ENCODE peak calls at places on chromosome 20, in six cellular contexts. One of them, this sample, is unnamed.

GRCh38 chr20:25049261-25050060 is 8.5 kb downstream of the ACSS1 start:
- DNase-seq in mesendoderm: no peak
- DNase-seq in IMR-90: no peak
- DNase-seq in trophoblast cell: peak
- DNase-seq in H1: no peak
- DNase-seq in mesenchymal stem cell: no peak
- DNase-seq in this sample: no peak

GRCh38 chr20:63351811-63352591 is 9.1 kb downstream of the CHRNA4 start:
- DNase-seq in mesendoderm: peak
- DNase-seq in IMR-90: no peak
- DNase-seq in trophoblast cell: no peak
- DNase-seq in H1: peak
- DNase-seq in mesenchymal stem cell: no peak
- DNase-seq in this sample: no peak

GRCh38 chr20:59002388-59002787 is 4.7 kb downstream of the CTSZ start:
- DNase-seq in mesendoderm: no peak
- DNase-seq in IMR-90: no peak
- DNase-seq in trophoblast cell: no peak
- DNase-seq in H1: no peak
- DNase-seq in mesenchymal stem cell: no peak
- DNase-seq in this sample: no peak

GRCh38 chr20:25297141-25297905 is 49.4 kb downstream of the PYGB start:
- DNase-seq in mesendoderm: no peak
- DNase-seq in IMR-90: no peak
- DNase-seq in trophoblast cell: no peak
- DNase-seq in H1: no peak
- DNase-seq in mesenchymal stem cell: no peak
- DNase-seq in this sample: no peak

GRCh38 chr20:59074456-59074855 is 31.9 kb upstream of the PRELID3B start:
- DNase-seq in mesendoderm: no peak
- DNase-seq in IMR-90: peak
- DNase-seq in trophoblast cell: no peak
- DNase-seq in H1: no peak
- DNase-seq in mesenchymal stem cell: no peak
- DNase-seq in this sample: no peak

GRCh38 chr20:34574426-34574825 is 15.9 kb downstream of the MAP1LC3A start:
- DNase-seq in mesendoderm: no peak
- DNase-seq in IMR-90: no peak
- DNase-seq in trophoblast cell: no peak
- DNase-seq in H1: no peak
- DNase-seq in mesenchymal stem cell: no peak
- DNase-seq in this sample: no peak

GRCh38 chr20:22684763-22685443 is 100.5 kb upstream of the FOXA2 start:
- DNase-seq in mesendoderm: no peak
- DNase-seq in IMR-90: no peak
- DNase-seq in trophoblast cell: no peak
- DNase-seq in H1: no peak
- DNase-seq in mesenchymal stem cell: no peak
- DNase-seq in this sample: no peak

GRCh38 chr20:2421247-2421646 is 40.5 kb downstream of the TGM6 start:
- DNase-seq in mesendoderm: no peak
- DNase-seq in IMR-90: no peak
- DNase-seq in trophoblast cell: no peak
- DNase-seq in H1: no peak
- DNase-seq in mesenchymal stem cell: no peak
- DNase-seq in this sample: no peak

GRCh38 chr20:32445539-32446273 is 87.6 kb downstream of the ASXL1 start:
- DNase-seq in mesendoderm: peak
- DNase-seq in IMR-90: no peak
- DNase-seq in trophoblast cell: no peak
- DNase-seq in H1: no peak
- DNase-seq in mesenchymal stem cell: no peak
- DNase-seq in this sample: no peak

GRCh38 chr20:3929713-3930060 is 40.5 kb downstream of the PANK2 start:
- DNase-seq in mesendoderm: no peak
- DNase-seq in IMR-90: no peak
- DNase-seq in trophoblast cell: no peak
- DNase-seq in H1: no peak
- DNase-seq in mesenchymal stem cell: no peak
- DNase-seq in this sample: no peak

GRCh38 chr20:34676642-34677373 is at the start of gene PIGU:
- DNase-seq in mesendoderm: peak
- DNase-seq in IMR-90: peak
- DNase-seq in trophoblast cell: peak
- DNase-seq in H1: peak
- DNase-seq in mesenchymal stem cell: peak
- DNase-seq in this sample: peak

GRCh38 chr20:47451602-47451904 is 50.1 kb upstream of the NCOA3 start:
- DNase-seq in mesendoderm: no peak
- DNase-seq in IMR-90: no peak
- DNase-seq in trophoblast cell: no peak
- DNase-seq in H1: no peak
- DNase-seq in mesenchymal stem cell: no peak
- DNase-seq in this sample: no peak
- H3K4me3 ChIP-seq in mesendoderm: no peak
- H3K4me3 ChIP-seq in IMR-90: no peak
- H3K4me3 ChIP-seq in trophoblast cell: no peak
- H3K4me3 ChIP-seq in H1: no peak
- H3K4me3 ChIP-seq in mesenchymal stem cell: no peak
- H3K4me3 ChIP-seq in this sample: no peak

GRCh38 chr20:19827818-19828217 is 69.8 kb downstream of the RIN2 start:
- DNase-seq in mesendoderm: no peak
- DNase-seq in IMR-90: no peak
- DNase-seq in trophoblast cell: no peak
- DNase-seq in H1: no peak
- DNase-seq in mesenchymal stem cell: no peak
- DNase-seq in this sample: no peak

GRCh38 chr20:19823971-19824370 is 65.9 kb downstream of the RIN2 start:
- DNase-seq in mesendoderm: no peak
- DNase-seq in IMR-90: no peak
- DNase-seq in trophoblast cell: no peak
- DNase-seq in H1: no peak
- DNase-seq in mesenchymal stem cell: no peak
- DNase-seq in this sample: no peak

GRCh38 chr20:19826179-19826914 is 68.3 kb downstream of the RIN2 start:
- DNase-seq in mesendoderm: no peak
- DNase-seq in IMR-90: no peak
- DNase-seq in trophoblast cell: no peak
- DNase-seq in H1: no peak
- DNase-seq in mesenchymal stem cell: no peak
- DNase-seq in this sample: no peak

GRCh38 chr20:19823216-19823615 is 65.2 kb downstream of the RIN2 start:
- DNase-seq in mesendoderm: no peak
- DNase-seq in IMR-90: peak
- DNase-seq in trophoblast cell: no peak
- DNase-seq in H1: no peak
- DNase-seq in mesenchymal stem cell: no peak
- DNase-seq in this sample: no peak

DNA sequence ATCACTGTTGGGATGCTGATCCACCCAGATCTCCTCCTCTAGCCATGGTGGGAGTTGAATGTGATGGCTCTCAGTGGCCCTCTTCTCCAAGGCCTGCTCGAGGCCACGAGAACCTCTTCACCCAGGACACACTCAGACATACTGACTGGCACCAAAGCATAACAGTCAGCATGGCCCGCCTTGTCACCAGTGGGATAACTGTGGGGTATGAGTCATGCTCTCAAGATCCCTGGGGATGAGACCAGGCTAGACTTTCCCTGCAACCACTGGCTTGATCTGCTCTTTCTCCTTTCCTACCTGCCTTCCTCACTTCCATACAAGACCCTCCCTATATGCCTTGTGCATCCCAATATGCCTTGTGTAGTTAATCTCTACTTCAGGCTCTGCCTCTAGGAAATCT is 66.8 kb downstream of the RIN2 start:
- DNase-seq in mesendoderm: no peak
- DNase-seq in IMR-90: peak
- DNase-seq in trophoblast cell: no peak
- DNase-seq in H1: no peak
- DNase-seq in mesenchymal stem cell: peak
- DNase-seq in this sample: no peak
- H2AK5ac ChIP-seq in mesendoderm: no peak
- H2AK5ac ChIP-seq in IMR-90: peak
- H2AK5ac ChIP-seq in trophoblast cell: no peak
- H2AK5ac ChIP-seq in H1: no peak
- H2AK5ac ChIP-seq in mesenchymal stem cell: peak
- H2AK5ac ChIP-seq in this sample: no peak

DNA sequence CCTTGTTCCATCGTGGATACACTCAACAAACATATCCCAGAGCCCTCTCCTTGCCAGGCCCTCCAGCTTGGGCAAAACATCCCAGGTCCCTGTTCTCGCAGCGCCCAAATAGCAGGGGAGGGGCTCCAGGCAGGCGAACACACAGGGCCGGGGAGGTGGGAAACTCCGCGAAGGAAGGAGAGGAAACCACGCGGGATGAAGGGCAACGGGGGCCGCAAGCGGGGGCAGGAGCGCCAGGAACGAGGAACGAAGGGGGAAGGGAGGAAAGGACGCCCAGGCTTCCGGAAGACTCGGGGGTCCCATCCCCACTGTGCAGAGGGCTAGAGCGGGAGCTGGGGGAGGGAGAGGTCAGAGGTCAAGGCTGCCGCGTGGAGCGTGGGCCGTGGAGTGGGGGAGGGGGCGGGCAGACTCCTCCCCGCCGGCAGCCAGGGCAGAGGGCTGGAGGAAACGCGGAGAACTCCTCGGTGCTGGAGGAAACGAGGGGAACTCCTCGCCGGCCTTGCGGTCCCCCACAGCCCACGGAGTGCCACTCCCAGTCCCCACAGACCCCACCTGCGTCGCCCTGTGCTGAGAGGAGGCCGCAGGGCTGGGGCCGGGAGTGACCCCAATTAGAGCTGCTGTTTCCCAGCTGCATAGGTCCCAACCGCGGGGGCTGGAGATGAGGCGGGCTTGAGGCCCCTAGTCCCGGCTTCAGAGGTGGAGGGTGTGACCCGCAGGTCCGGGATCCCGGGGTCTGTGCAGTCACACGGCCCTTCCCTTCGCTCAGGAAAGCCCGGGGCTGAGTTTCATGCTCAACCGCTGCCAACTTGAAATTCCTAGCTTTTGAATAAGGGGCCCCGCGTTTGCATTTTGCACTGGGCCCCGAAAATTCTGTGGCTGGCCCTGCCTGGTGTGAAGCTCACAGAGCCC is 1.2 kb upstream of the RBM38 start:
- DNase-seq in mesendoderm: peak
- DNase-seq in IMR-90: no peak
- DNase-seq in trophoblast cell: no peak
- DNase-seq in H1: peak
- DNase-seq in mesenchymal stem cell: no peak
- DNase-seq in this sample: peak
- H3K4me3 ChIP-seq in mesendoderm: no peak
- H3K4me3 ChIP-seq in IMR-90: no peak
- H3K4me3 ChIP-seq in trophoblast cell: peak
- H3K4me3 ChIP-seq in H1: peak
- H3K4me3 ChIP-seq in mesenchymal stem cell: no peak
- H3K4me3 ChIP-seq in this sample: peak

GRCh38 chr20:44522841-44523240 is 971 bp upstream of the SERINC3 start:
- DNase-seq in mesendoderm: peak
- DNase-seq in IMR-90: no peak
- DNase-seq in trophoblast cell: no peak
- DNase-seq in H1: no peak
- DNase-seq in mesenchymal stem cell: no peak
- DNase-seq in this sample: no peak

GRCh38 chr20:44526129-44526528 is 4.3 kb upstream of the SERINC3 start:
- DNase-seq in mesendoderm: peak
- DNase-seq in IMR-90: peak
- DNase-seq in trophoblast cell: peak
- DNase-seq in H1: no peak
- DNase-seq in mesenchymal stem cell: no peak
- DNase-seq in this sample: no peak

GRCh38 chr20:44521484-44522481 is at the start of gene SERINC3:
- DNase-seq in mesendoderm: peak
- DNase-seq in IMR-90: peak
- DNase-seq in trophoblast cell: peak
- DNase-seq in H1: peak
- DNase-seq in mesenchymal stem cell: peak
- DNase-seq in this sample: peak

GRCh38 chr20:44527716-44528199 is 5.9 kb upstream of the SERINC3 start:
- DNase-seq in mesendoderm: no peak
- DNase-seq in IMR-90: no peak
- DNase-seq in trophoblast cell: no peak
- DNase-seq in H1: no peak
- DNase-seq in mesenchymal stem cell: no peak
- DNase-seq in this sample: no peak

GRCh38 chr20:44523746-44524145 is 1.9 kb upstream of the SERINC3 start:
- DNase-seq in mesendoderm: peak
- DNase-seq in IMR-90: no peak
- DNase-seq in trophoblast cell: no peak
- DNase-seq in H1: no peak
- DNase-seq in mesenchymal stem cell: no peak
- DNase-seq in this sample: no peak
- H2AK5ac ChIP-seq in mesendoderm: no peak
- H2AK5ac ChIP-seq in IMR-90: no peak
- H2AK5ac ChIP-seq in trophoblast cell: no peak
- H2AK5ac ChIP-seq in H1: no peak
- H2AK5ac ChIP-seq in mesenchymal stem cell: no peak
- H2AK5ac ChIP-seq in this sample: no peak

DNA sequence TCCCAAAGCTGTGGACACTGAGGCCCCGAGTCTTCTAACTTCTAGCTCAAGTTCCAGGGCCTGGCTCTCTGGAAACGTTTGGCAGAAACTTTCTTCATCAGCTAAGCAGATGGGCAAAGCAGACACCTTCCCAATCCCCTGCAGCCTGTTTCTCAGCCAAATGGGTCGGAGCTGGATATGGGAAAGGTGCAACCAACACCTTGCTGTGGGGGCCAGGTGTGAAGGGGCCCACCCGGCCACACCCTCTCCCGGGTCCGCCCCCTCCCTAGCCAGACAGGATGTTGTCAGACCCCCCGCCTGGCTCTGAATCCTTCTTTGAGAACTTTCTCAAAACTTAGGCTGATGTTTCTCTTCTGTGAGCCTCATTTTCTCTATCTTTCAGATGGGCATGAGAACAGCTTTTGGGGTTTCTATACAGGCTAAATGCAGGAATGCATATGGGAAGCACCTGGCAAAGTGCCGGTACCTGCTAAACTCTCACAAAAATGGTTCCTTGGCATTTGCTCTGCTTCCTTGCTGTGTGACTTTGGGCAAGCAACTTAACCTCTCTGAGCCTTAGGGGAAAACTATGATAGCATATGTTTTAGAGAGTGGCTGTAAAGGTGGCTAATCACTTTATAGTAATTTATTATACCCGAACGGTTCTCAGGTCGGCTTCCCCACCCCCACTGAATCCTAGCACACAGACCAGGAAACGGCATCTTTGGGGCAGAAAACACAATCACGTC is 1.8 kb downstream of the SNAI1 start:
- DNase-seq in mesendoderm: peak
- DNase-seq in IMR-90: no peak
- DNase-seq in trophoblast cell: no peak
- DNase-seq in H1: no peak
- DNase-seq in mesenchymal stem cell: no peak
- DNase-seq in this sample: no peak
- H3K4me3 ChIP-seq in mesendoderm: peak
- H3K4me3 ChIP-seq in IMR-90: peak
- H3K4me3 ChIP-seq in trophoblast cell: peak
- H3K4me3 ChIP-seq in H1: peak
- H3K4me3 ChIP-seq in mesenchymal stem cell: no peak
- H3K4me3 ChIP-seq in this sample: peak

GRCh38 chr20:61435823-61436220 is 183.8 kb downstream of the CDH4 start:
- DNase-seq in mesendoderm: no peak
- DNase-seq in IMR-90: no peak
- DNase-seq in trophoblast cell: no peak
- DNase-seq in H1: no peak
- DNase-seq in mesenchymal stem cell: no peak
- DNase-seq in this sample: no peak
- H2AK5ac ChIP-seq in mesendoderm: peak
- H2AK5ac ChIP-seq in IMR-90: peak
- H2AK5ac ChIP-seq in trophoblast cell: no peak
- H2AK5ac ChIP-seq in H1: peak
- H2AK5ac ChIP-seq in mesenchymal stem cell: no peak
- H2AK5ac ChIP-seq in this sample: peak